ENCODE peak calls at places on chromosomes 12 and 14, in four cellular contexts. U is ovary, J is tibial artery, N is left ventricle myocardium inferior. W is an unnamed sample.

GRCh38 chr12:12899530-12900380 is 8.4 kb downstream of the GPRC5A start:
- DNase-seq in J (peak; percentile 57), U (peak; percentile 47), N (no peak), W (peak; percentile 95)

GRCh38 chr12:80445083-80445482 is 1.0 kb downstream of the PTPRQ start:
- DNase-seq in N (no peak), J (no peak), U (no peak), W (no peak)

GRCh38 chr12:65937806-65938205 is 113.5 kb downstream of the HMGA2 start:
- DNase-seq in J (no peak), U (no peak), N (no peak), W (no peak)

GRCh38 chr14:58731465-58732330 is 93.9 kb downstream of the DACT1 start:
- DNase-seq in U (no peak), J (no peak), N (no peak), W (peak; percentile 99)

GRCh38 chr14:68794856-68795601 is 2.2 kb upstream of the ZFP36L1 start:
- DNase-seq in U (no peak), J (peak; percentile 73), N (no peak), W (peak; percentile 96)

GRCh38 chr14:102655154-102655553 is 62.7 kb downstream of the RCOR1 start:
- DNase-seq in U (no peak), N (no peak), J (no peak), W (no peak)

GRCh38 chr12:51087818-51088217 is 4.4 kb upstream of the CSRNP2 start:
- DNase-seq in N (no peak), J (no peak), U (no peak), W (no peak)

GRCh38 chr14:88791629-88792571 is 853 bp downstream of the EML5 start:
- DNase-seq in J (peak; percentile 29), U (peak; percentile 55), N (no peak), W (no peak)

GRCh38 chr12:108730337-108731104 is 797 bp downstream of the CORO1C start:
- DNase-seq in N (peak; percentile 63), J (peak; percentile 75), U (peak; percentile 71), W (no peak)

GRCh38 chr12:9687228-9687627 is 17.7 kb downstream of the CLEC2D start:
- DNase-seq in N (no peak), J (no peak), U (no peak), W (peak; percentile 16)

GRCh38 chr14:50399251-50400032 is 2.8 kb upstream of the CDKL1 start:
- DNase-seq in J (peak; percentile 55), N (no peak), U (peak; percentile 70), W (no peak)

GRCh38 chr12:10069099-10069498 is 29.7 kb downstream of the CLEC1A start:
- DNase-seq in J (no peak), N (no peak), U (no peak), W (peak; percentile 57)

GRCh38 chr14:27845241-27845850 is 921.2 kb upstream of the FOXG1 start:
- DNase-seq in N (no peak), U (no peak), J (no peak), W (no peak)

GRCh38 chr12:50070314-50071060 is 13.1 kb downstream of the ASIC1 start:
- DNase-seq in N (peak; percentile 75), U (peak; percentile 84), J (peak; percentile 69), W (peak; percentile 69)

GRCh38 chr14:50524731-50525510 is 7.4 kb downstream of the MAP4K5 start:
- DNase-seq in U (no peak), N (no peak), J (no peak), W (no peak)

GRCh38 chr12:72346331-72346944 is 74.3 kb downstream of the TRHDE start:
- DNase-seq in U (peak; percentile 50), N (no peak), J (peak; percentile 22), W (peak; percentile 74)

GRCh38 chr12:51183816-51184215 is 10.9 kb upstream of the TFCP2 start:
- DNase-seq in J (no peak), U (no peak), N (peak; percentile 61), W (peak; percentile 42)

GRCh38 chr12:49767333-49767732 is 26.0 kb downstream of the TMBIM6 start:
- DNase-seq in N (no peak), J (no peak), U (no peak), W (no peak)

GRCh38 chr14:95686935-95687334 is 709 bp downstream of the TCL1B start:
- DNase-seq in N (no peak), U (no peak), J (no peak), W (no peak)

GRCh38 chr14:32932921-32933622 is 5.6 kb upstream of the NPAS3 start:
- DNase-seq in N (peak; percentile 27), U (peak; percentile 21), J (peak; percentile 21), W (no peak)

GRCh38 chr12:27192118-27192802 is 51.8 kb upstream of the STK38L start:
- DNase-seq in N (no peak), J (no peak), U (no peak), W (no peak)

GRCh38 chr12:27191531-27191930 is 52.6 kb upstream of the STK38L start:
- DNase-seq in J (no peak), N (no peak), U (no peak), W (no peak)

GRCh38 chr12:27194644-27195043 is 49.4 kb upstream of the STK38L start:
- DNase-seq in U (no peak), N (no peak), J (no peak), W (no peak)

GRCh38 chr12:27193106-27193505 is 51.0 kb upstream of the STK38L start:
- DNase-seq in N (no peak), U (no peak), J (no peak), W (no peak)

DNA sequence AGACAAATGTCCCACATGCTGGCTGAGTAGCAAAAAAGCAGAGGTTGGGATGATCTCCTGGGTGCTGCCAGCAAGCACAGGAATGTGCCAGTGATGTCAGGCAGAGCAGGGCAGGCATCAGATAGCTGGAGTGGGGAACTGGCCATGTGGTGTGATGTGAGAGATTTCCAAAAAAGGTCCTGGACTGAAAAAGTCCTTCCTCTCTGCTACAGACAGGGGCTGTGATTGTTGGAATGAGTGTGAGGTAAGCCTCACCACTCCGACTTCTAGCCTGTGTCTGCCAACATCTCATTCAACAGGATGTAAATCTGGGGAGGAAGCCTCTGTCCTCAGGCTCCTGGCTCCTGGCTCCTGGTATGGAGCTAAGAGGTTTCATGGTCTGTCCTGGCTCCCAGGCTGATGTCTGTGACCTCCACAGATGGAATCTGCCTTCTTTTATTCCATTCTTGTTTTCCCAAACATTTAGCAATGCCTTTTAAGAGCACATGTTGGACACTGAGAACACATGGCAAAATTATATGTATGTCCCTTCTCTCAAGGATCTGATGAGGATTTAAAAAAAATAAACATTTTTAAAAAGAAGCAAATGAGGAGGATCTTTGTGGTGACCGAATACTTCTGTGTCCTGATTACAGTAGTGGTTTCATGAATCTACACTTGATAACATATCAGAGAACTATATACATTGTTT is 50.1 kb upstream of the STK38L start:
- DNase-seq in U (no peak), N (peak; percentile 49), J (peak; percentile 61), W (peak; percentile 80)
- TF ChIP-seq CTCF in U (no peak), N (peak; percentile 41), J (no peak), W (no peak)

GRCh38 chr14:105065280-105066228 is at the start of gene GPR132:
- DNase-seq in N (peak; percentile 44), U (no peak), J (no peak), W (no peak)
- H3K4me3 ChIP-seq in N (peak within 1 kb of the TSS; percentile 46), U (no peak within 1 kb of the TSS), J (peak within 1 kb of the TSS; percentile 24), W (no peak within 1 kb of the TSS)

GRCh38 chr14:101228949-101229541 is 325.5 kb upstream of the RTL1 start:
- DNase-seq in J (no peak), U (no peak), N (no peak), W (no peak)
- TF ChIP-seq CTCF in J (no peak), U (no peak), N (no peak), W (no peak)

GRCh38 chr12:81699572-81699971 is 59.6 kb downstream of the PPFIA2 start:
- DNase-seq in J (no peak), N (no peak), U (no peak), W (no peak)
- H3K4me3 ChIP-seq in J (no peak overlapping the region), N (no peak overlapping the region), U (no peak overlapping the region), W (no peak overlapping the region)

W was measured in HFF-Myc.